ENCODE peak calls at places on chromosome 6, in four cellular contexts. One of them, this sample, is unnamed.

GRCh38 chr6:20841806-20842205 is 307.5 kb downstream of the CDKAL1 start:
- DNase-seq in tibial nerve: no peak
- DNase-seq in psoas muscle: no peak
- DNase-seq in hepatocyte: no peak
- DNase-seq in this sample: no peak

GRCh38 chr6:34795836-34796425 is 4.0 kb downstream of the BLTP3A start:
- DNase-seq in tibial nerve: no peak
- DNase-seq in psoas muscle: no peak
- DNase-seq in hepatocyte: peak; percentile 33
- DNase-seq in this sample: no peak

GRCh38 chr6:39923394-39923793 is 10.9 kb downstream of the MOCS1 start:
- DNase-seq in tibial nerve: no peak
- DNase-seq in psoas muscle: no peak
- DNase-seq in hepatocyte: no peak
- DNase-seq in this sample: no peak

GRCh38 chr6:48736486-48737206 is 625.6 kb upstream of the PTCHD4 start:
- DNase-seq in tibial nerve: no peak
- DNase-seq in psoas muscle: no peak
- DNase-seq in hepatocyte: no peak
- DNase-seq in this sample: no peak

GRCh38 chr6:570812-571211 is 86.1 kb downstream of the HUS1B start:
- DNase-seq in tibial nerve: no peak
- DNase-seq in psoas muscle: no peak
- DNase-seq in hepatocyte: no peak
- DNase-seq in this sample: no peak

GRCh38 chr6:45320349-45320748 is 7.8 kb upstream of the RUNX2 start:
- DNase-seq in tibial nerve: no peak
- DNase-seq in psoas muscle: no peak
- DNase-seq in hepatocyte: no peak
- DNase-seq in this sample: no peak

GRCh38 chr6:133978896-133979240 is 25.8 kb downstream of the TBPL1 start:
- DNase-seq in tibial nerve: no peak
- DNase-seq in psoas muscle: no peak
- DNase-seq in hepatocyte: no peak
- DNase-seq in this sample: no peak

GRCh38 chr6:14031516-14031915 is 86.1 kb upstream of the CD83 start:
- DNase-seq in tibial nerve: no peak
- DNase-seq in psoas muscle: no peak
- DNase-seq in hepatocyte: no peak
- DNase-seq in this sample: peak; percentile 20

GRCh38 chr6:169722362-169723199 is 1.7 kb downstream of the PHF10 start:
- DNase-seq in tibial nerve: peak; percentile 19
- DNase-seq in psoas muscle: peak; percentile 33
- DNase-seq in hepatocyte: peak; percentile 69
- DNase-seq in this sample: no peak

GRCh38 chr6:15330174-15330934 is 84.5 kb downstream of the JARID2 start:
- DNase-seq in tibial nerve: no peak
- DNase-seq in psoas muscle: no peak
- DNase-seq in hepatocyte: no peak
- DNase-seq in this sample: no peak

GRCh38 chr6:147522597-147522996 is 14.1 kb downstream of the SAMD5 start:
- DNase-seq in tibial nerve: no peak
- DNase-seq in psoas muscle: no peak
- DNase-seq in hepatocyte: no peak
- DNase-seq in this sample: no peak

GRCh38 chr6:111663232-111663631 is 57.6 kb upstream of the TRAF3IP2 start:
- DNase-seq in tibial nerve: no peak
- DNase-seq in psoas muscle: peak; percentile 64
- DNase-seq in hepatocyte: no peak
- DNase-seq in this sample: no peak

GRCh38 chr6:9659848-9660247 is 755.0 kb downstream of the TFAP2A start:
- DNase-seq in tibial nerve: no peak
- DNase-seq in psoas muscle: no peak
- DNase-seq in hepatocyte: no peak
- DNase-seq in this sample: no peak

GRCh38 chr6:36642913-36643817 is 35.3 kb upstream of the CDKN1A start:
- DNase-seq in tibial nerve: peak; percentile 66
- DNase-seq in psoas muscle: peak; percentile 87
- DNase-seq in hepatocyte: peak; percentile 90
- DNase-seq in this sample: no peak

GRCh38 chr6:131063764-131064272 is 773 bp upstream of the EPB41L2 start:
- DNase-seq in tibial nerve: no peak
- DNase-seq in psoas muscle: no peak
- DNase-seq in hepatocyte: no peak
- DNase-seq in this sample: no peak

GRCh38 chr6:56356431-56356830 is 109.1 kb upstream of the COL21A1 start:
- DNase-seq in tibial nerve: no peak
- DNase-seq in psoas muscle: no peak
- DNase-seq in hepatocyte: no peak
- DNase-seq in this sample: no peak

GRCh38 chr6:118313762-118314161 is 234.3 kb upstream of the PLN start:
- DNase-seq in tibial nerve: no peak
- DNase-seq in psoas muscle: no peak
- DNase-seq in hepatocyte: no peak
- DNase-seq in this sample: no peak

GRCh38 chr6:13554929-13555333 is 19.5 kb upstream of the SIRT5 start:
- DNase-seq in tibial nerve: no peak
- DNase-seq in psoas muscle: peak; percentile 18
- DNase-seq in hepatocyte: peak; percentile 19
- DNase-seq in this sample: peak; percentile 27

GRCh38 chr6:14105547-14105946 is 12.0 kb upstream of the CD83 start:
- DNase-seq in tibial nerve: no peak
- DNase-seq in psoas muscle: no peak
- DNase-seq in hepatocyte: no peak
- DNase-seq in this sample: no peak

GRCh38 chr6:6479706-6480250 is 108.7 kb upstream of the LY86 start:
- DNase-seq in tibial nerve: no peak
- DNase-seq in psoas muscle: no peak
- DNase-seq in hepatocyte: no peak
- DNase-seq in this sample: no peak
- TF ChIP-seq CTCF in tibial nerve: no peak
- TF ChIP-seq CTCF in psoas muscle: no peak
- TF ChIP-seq CTCF in hepatocyte: no peak
- TF ChIP-seq CTCF in this sample: no peak

DNA sequence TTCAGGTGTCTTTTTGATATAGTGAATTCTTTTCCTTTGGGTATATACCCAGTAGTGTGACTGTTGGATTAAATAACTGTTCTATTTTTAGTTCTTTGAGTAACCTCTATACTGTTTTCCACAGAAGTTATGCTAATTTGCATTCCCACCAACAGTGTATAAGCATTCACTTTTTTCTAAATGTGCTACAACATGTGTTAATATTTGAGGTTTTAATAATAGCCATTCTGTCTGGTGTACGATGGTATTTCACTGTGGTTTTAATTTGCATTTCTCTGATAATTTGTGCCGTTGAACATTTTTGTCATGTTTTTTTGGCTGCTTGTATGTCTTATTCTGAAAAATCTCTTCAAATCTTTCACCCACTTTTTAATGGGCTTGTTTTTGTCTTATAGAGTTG is 563.5 kb downstream of the GRIK2 start:
- DNase-seq in tibial nerve: no peak
- DNase-seq in psoas muscle: no peak
- DNase-seq in hepatocyte: no peak
- DNase-seq in this sample: no peak
- H3K4me3 ChIP-seq in tibial nerve: no peak overlapping the region
- H3K4me3 ChIP-seq in psoas muscle: no peak overlapping the region
- H3K4me3 ChIP-seq in hepatocyte: no peak overlapping the region
- H3K4me3 ChIP-seq in this sample: no peak overlapping the region

DNA sequence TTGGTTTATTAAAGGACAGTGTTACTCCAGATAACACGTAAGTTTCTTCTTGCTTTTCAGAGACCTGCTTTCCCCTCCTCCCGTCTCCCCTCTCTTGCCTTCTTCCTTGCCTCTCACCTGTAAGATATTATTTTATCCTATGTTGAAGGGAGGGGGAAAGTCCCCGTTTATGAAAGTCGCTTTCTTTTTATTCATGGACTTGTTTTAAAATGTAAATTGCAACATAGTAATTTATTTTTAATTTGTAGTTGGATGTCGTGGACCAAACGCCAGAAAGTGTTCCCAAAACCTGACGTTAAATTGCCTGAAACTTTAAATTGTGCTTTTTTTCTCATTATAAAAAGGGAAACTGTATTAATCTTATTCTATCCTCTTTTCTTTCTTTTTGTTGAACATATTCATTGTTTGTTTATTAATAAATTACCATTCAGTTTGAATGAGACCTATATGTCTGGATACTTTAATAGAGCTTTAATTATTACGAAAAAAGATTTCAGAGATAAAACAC is 2.7 kb downstream of the FOXC1 start:
- DNase-seq in tibial nerve: no peak
- DNase-seq in psoas muscle: no peak
- DNase-seq in hepatocyte: no peak
- DNase-seq in this sample: no peak
- H3K27me3 ChIP-seq in tibial nerve: peaks cover 65% of the 10 kb centered on the region
- H3K27me3 ChIP-seq in psoas muscle: peaks cover 40% of the 10 kb centered on the region
- H3K27me3 ChIP-seq in hepatocyte: peaks cover 81% of the 10 kb centered on the region
- H3K27me3 ChIP-seq in this sample: peaks cover 91% of the 10 kb centered on the region

GRCh38 chr6:2522521-2522920 is 228.2 kb downstream of the MYLK4 start:
- DNase-seq in tibial nerve: no peak
- DNase-seq in psoas muscle: no peak
- DNase-seq in hepatocyte: no peak
- DNase-seq in this sample: no peak

GRCh38 chr6:2523061-2523460 is 227.7 kb downstream of the MYLK4 start:
- DNase-seq in tibial nerve: no peak
- DNase-seq in psoas muscle: no peak
- DNase-seq in hepatocyte: no peak
- DNase-seq in this sample: no peak

GRCh38 chr6:2526766-2527165 is 224.0 kb downstream of the MYLK4 start:
- DNase-seq in tibial nerve: no peak
- DNase-seq in psoas muscle: no peak
- DNase-seq in hepatocyte: no peak
- DNase-seq in this sample: no peak

GRCh38 chr6:2528156-2528555 is 222.6 kb downstream of the MYLK4 start:
- DNase-seq in tibial nerve: no peak
- DNase-seq in psoas muscle: no peak
- DNase-seq in hepatocyte: no peak
- DNase-seq in this sample: no peak

GRCh38 chr6:2524090-2524489 is 226.6 kb downstream of the MYLK4 start:
- DNase-seq in tibial nerve: no peak
- DNase-seq in psoas muscle: no peak
- DNase-seq in hepatocyte: no peak
- DNase-seq in this sample: no peak
- TF ChIP-seq CTCF in tibial nerve: no peak
- TF ChIP-seq CTCF in psoas muscle: no peak
- TF ChIP-seq CTCF in hepatocyte: peak; percentile 8
- TF ChIP-seq CTCF in this sample: no peak

DNA sequence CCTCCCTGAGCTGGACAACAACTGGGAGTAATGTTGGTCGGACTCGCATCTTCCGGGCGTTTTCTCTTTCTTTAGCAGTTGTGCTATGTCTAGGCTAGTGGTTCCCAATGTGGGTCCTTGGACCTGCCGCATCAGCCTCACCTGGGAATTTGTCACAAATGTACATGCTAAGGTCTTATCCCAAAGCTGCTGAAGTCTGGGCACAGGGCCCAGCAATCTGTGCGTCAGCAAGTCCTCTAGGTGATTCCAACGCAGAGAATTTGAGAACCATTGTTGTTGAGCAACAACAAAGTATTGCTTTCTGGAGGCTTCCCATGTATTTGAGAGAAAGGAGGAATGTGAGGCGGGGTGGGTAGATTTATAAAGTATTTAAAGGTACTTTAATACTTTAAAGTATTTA is 4.0 kb downstream of the UST start:
- DNase-seq in tibial nerve: no peak
- DNase-seq in psoas muscle: peak; percentile 30
- DNase-seq in hepatocyte: no peak
- DNase-seq in this sample: no peak
- H3K4me3 ChIP-seq in tibial nerve: no peak overlapping the region
- H3K4me3 ChIP-seq in psoas muscle: peak overlapping the region; percentile 6
- H3K4me3 ChIP-seq in hepatocyte: no peak overlapping the region
- H3K4me3 ChIP-seq in this sample: no peak overlapping the region

DNA sequence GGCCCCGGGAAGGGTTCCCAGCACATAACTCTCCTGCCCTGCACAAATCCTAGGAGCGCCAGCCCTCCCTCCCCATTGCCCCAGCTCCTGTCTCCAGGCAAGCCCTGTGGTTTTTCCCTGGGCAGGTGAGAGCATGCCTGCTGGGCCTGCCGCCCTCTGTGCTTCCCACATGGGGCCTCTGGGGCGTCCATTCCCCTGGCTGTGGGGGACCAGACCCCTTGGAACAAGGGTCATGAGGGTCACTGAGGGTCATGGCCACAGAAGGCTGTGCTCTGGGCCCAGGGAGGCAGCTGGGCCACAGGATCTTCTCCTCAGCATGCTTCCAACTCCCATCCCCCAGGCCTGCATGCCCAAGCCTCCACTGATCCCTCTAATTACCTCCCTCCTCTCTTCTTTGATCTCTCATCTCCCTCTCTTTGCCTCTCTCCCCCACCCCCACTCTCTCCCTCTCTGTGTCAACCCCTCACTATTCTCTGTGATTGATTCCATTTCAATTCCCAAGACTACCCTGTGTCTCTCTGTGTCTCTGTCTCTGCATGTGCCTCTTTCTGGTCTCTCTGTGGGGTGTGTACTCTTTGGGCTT is 6.1 kb downstream of the MDFI start:
- DNase-seq in tibial nerve: no peak
- DNase-seq in psoas muscle: no peak
- DNase-seq in hepatocyte: no peak
- DNase-seq in this sample: no peak
- H3K27me3 ChIP-seq in tibial nerve: peaks cover 11% of the 10 kb centered on the region
- H3K27me3 ChIP-seq in psoas muscle: peaks cover 14% of the 10 kb centered on the region
- H3K27me3 ChIP-seq in hepatocyte: peaks cover 4% of the 10 kb centered on the region
- H3K27me3 ChIP-seq in this sample: peaks cover 4% of the 10 kb centered on the region

DNA sequence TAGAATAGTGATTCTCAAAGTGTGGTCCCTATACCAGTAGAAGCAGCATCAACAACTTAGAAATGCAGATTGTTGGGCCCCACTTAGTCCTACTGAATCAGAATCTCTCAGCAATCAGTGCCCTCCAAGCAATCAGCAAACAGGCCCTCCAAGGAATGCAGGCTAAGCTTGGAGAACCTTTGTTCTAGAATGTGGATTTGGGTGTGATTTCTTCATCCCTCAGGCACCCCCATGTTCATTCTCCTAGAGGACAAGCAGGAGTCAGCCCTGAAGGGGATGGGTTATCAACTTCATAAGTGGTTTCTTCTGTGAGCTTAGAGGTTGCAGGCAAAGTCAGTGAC is 40.5 kb upstream of the TAF8 start:
- DNase-seq in tibial nerve: no peak
- DNase-seq in psoas muscle: no peak
- DNase-seq in hepatocyte: no peak
- DNase-seq in this sample: no peak
- TF ChIP-seq CTCF in tibial nerve: no peak
- TF ChIP-seq CTCF in psoas muscle: no peak
- TF ChIP-seq CTCF in hepatocyte: no peak
- TF ChIP-seq CTCF in this sample: no peak

This sample was measured in dorsolateral prefrontal cortex.